ENCODE peak calls at places on chromosomes 7 and 10, in six cellular contexts. One of them, this sample, is unnamed.

GRCh38 chr10:14543904-14544210 is 213.1 kb upstream of the FRMD4A start:
- DNase-seq in progenitor cell of endocrine pancreas: no peak
- DNase-seq in effector CD4-positive, alpha-beta T cell: no peak
- DNase-seq in pancreas: no peak
- DNase-seq in ovary: no peak
- DNase-seq in stimulated activated CD8-positive, alpha-beta memory T cell treated with anti-CD3 and anti-CD28 coated beads, Interleukin-15, amount 100 ng/mL, for 24 hours: no peak
- DNase-seq in this sample: no peak

GRCh38 chr10:13397052-13397451 is 49.0 kb upstream of the SEPHS1 start:
- DNase-seq in pancreas: no peak
- DNase-seq in effector CD4-positive, alpha-beta T cell: no peak
- DNase-seq in stimulated activated CD8-positive, alpha-beta memory T cell treated with anti-CD3 and anti-CD28 coated beads, Interleukin-15, amount 100 ng/mL, for 24 hours: no peak
- DNase-seq in progenitor cell of endocrine pancreas: no peak
- DNase-seq in ovary: no peak
- DNase-seq in this sample: no peak

GRCh38 chr10:92847185-92847864 is 995 bp upstream of the EXOC6 start:
- DNase-seq in pancreas: no peak
- DNase-seq in progenitor cell of endocrine pancreas: no peak
- DNase-seq in stimulated activated CD8-positive, alpha-beta memory T cell treated with anti-CD3 and anti-CD28 coated beads, Interleukin-15, amount 100 ng/mL, for 24 hours: no peak
- DNase-seq in effector CD4-positive, alpha-beta T cell: no peak
- DNase-seq in ovary: no peak
- DNase-seq in this sample: no peak

GRCh38 chr10:44198780-44199097 is 186.2 kb downstream of the CXCL12 start:
- DNase-seq in stimulated activated CD8-positive, alpha-beta memory T cell treated with anti-CD3 and anti-CD28 coated beads, Interleukin-15, amount 100 ng/mL, for 24 hours: no peak
- DNase-seq in pancreas: no peak
- DNase-seq in effector CD4-positive, alpha-beta T cell: no peak
- DNase-seq in ovary: no peak
- DNase-seq in progenitor cell of endocrine pancreas: no peak
- DNase-seq in this sample: no peak

GRCh38 chr7:50867048-50867383 is 84.3 kb upstream of the GRB10 start:
- DNase-seq in progenitor cell of endocrine pancreas: no peak
- DNase-seq in stimulated activated CD8-positive, alpha-beta memory T cell treated with anti-CD3 and anti-CD28 coated beads, Interleukin-15, amount 100 ng/mL, for 24 hours: no peak
- DNase-seq in ovary: no peak
- DNase-seq in effector CD4-positive, alpha-beta T cell: no peak
- DNase-seq in pancreas: no peak
- DNase-seq in this sample: no peak

GRCh38 chr7:19401461-19401860 is 256.2 kb upstream of the FERD3L start:
- DNase-seq in pancreas: no peak
- DNase-seq in progenitor cell of endocrine pancreas: no peak
- DNase-seq in stimulated activated CD8-positive, alpha-beta memory T cell treated with anti-CD3 and anti-CD28 coated beads, Interleukin-15, amount 100 ng/mL, for 24 hours: no peak
- DNase-seq in effector CD4-positive, alpha-beta T cell: no peak
- DNase-seq in ovary: no peak
- DNase-seq in this sample: no peak

GRCh38 chr7:134891262-134892001 is 94.9 kb upstream of the AGBL3 start:
- DNase-seq in stimulated activated CD8-positive, alpha-beta memory T cell treated with anti-CD3 and anti-CD28 coated beads, Interleukin-15, amount 100 ng/mL, for 24 hours: no peak
- DNase-seq in progenitor cell of endocrine pancreas: peak
- DNase-seq in effector CD4-positive, alpha-beta T cell: no peak
- DNase-seq in ovary: peak
- DNase-seq in pancreas: peak
- DNase-seq in this sample: peak

GRCh38 chr10:119346063-119346835 is 138.9 kb downstream of the GRK5 start:
- DNase-seq in pancreas: no peak
- DNase-seq in ovary: no peak
- DNase-seq in stimulated activated CD8-positive, alpha-beta memory T cell treated with anti-CD3 and anti-CD28 coated beads, Interleukin-15, amount 100 ng/mL, for 24 hours: no peak
- DNase-seq in effector CD4-positive, alpha-beta T cell: no peak
- DNase-seq in progenitor cell of endocrine pancreas: no peak
- DNase-seq in this sample: no peak

GRCh38 chr10:124035928-124036558 is 57.4 kb downstream of the CHST15 start:
- DNase-seq in stimulated activated CD8-positive, alpha-beta memory T cell treated with anti-CD3 and anti-CD28 coated beads, Interleukin-15, amount 100 ng/mL, for 24 hours: no peak
- DNase-seq in pancreas: no peak
- DNase-seq in ovary: peak
- DNase-seq in effector CD4-positive, alpha-beta T cell: no peak
- DNase-seq in progenitor cell of endocrine pancreas: peak
- DNase-seq in this sample: no peak

GRCh38 chr7:158402471-158402870 is 185.2 kb downstream of the PTPRN2 start:
- DNase-seq in effector CD4-positive, alpha-beta T cell: no peak
- DNase-seq in progenitor cell of endocrine pancreas: no peak
- DNase-seq in stimulated activated CD8-positive, alpha-beta memory T cell treated with anti-CD3 and anti-CD28 coated beads, Interleukin-15, amount 100 ng/mL, for 24 hours: no peak
- DNase-seq in pancreas: no peak
- DNase-seq in ovary: no peak
- DNase-seq in this sample: no peak

GRCh38 chr10:119007211-119007574 is 22.3 kb upstream of the NANOS1 start:
- DNase-seq in ovary: no peak
- DNase-seq in effector CD4-positive, alpha-beta T cell: no peak
- DNase-seq in pancreas: no peak
- DNase-seq in stimulated activated CD8-positive, alpha-beta memory T cell treated with anti-CD3 and anti-CD28 coated beads, Interleukin-15, amount 100 ng/mL, for 24 hours: no peak
- DNase-seq in progenitor cell of endocrine pancreas: no peak
- DNase-seq in this sample: no peak

GRCh38 chr10:103645141-103646054 is 151.9 kb downstream of the NEURL1 start:
- DNase-seq in progenitor cell of endocrine pancreas: no peak
- DNase-seq in stimulated activated CD8-positive, alpha-beta memory T cell treated with anti-CD3 and anti-CD28 coated beads, Interleukin-15, amount 100 ng/mL, for 24 hours: no peak
- DNase-seq in effector CD4-positive, alpha-beta T cell: no peak
- DNase-seq in ovary: peak
- DNase-seq in pancreas: peak
- DNase-seq in this sample: no peak

GRCh38 chr7:126569402-126569801 is 683.3 kb downstream of the GRM8 start:
- DNase-seq in progenitor cell of endocrine pancreas: no peak
- DNase-seq in pancreas: no peak
- DNase-seq in ovary: no peak
- DNase-seq in effector CD4-positive, alpha-beta T cell: no peak
- DNase-seq in stimulated activated CD8-positive, alpha-beta memory T cell treated with anti-CD3 and anti-CD28 coated beads, Interleukin-15, amount 100 ng/mL, for 24 hours: no peak
- DNase-seq in this sample: no peak

GRCh38 chr7:73526892-73527821 is 5.1 kb upstream of the BAZ1B start:
- DNase-seq in ovary: no peak
- DNase-seq in pancreas: peak
- DNase-seq in stimulated activated CD8-positive, alpha-beta memory T cell treated with anti-CD3 and anti-CD28 coated beads, Interleukin-15, amount 100 ng/mL, for 24 hours: no peak
- DNase-seq in progenitor cell of endocrine pancreas: no peak
- DNase-seq in effector CD4-positive, alpha-beta T cell: no peak
- DNase-seq in this sample: no peak

GRCh38 chr7:919114-919442 is 35.4 kb downstream of the ADAP1 start:
- DNase-seq in pancreas: peak
- DNase-seq in stimulated activated CD8-positive, alpha-beta memory T cell treated with anti-CD3 and anti-CD28 coated beads, Interleukin-15, amount 100 ng/mL, for 24 hours: no peak
- DNase-seq in ovary: peak
- DNase-seq in progenitor cell of endocrine pancreas: no peak
- DNase-seq in effector CD4-positive, alpha-beta T cell: peak
- DNase-seq in this sample: peak

GRCh38 chr7:73482746-73483145 is 39.3 kb downstream of the BAZ1B start:
- DNase-seq in ovary: no peak
- DNase-seq in stimulated activated CD8-positive, alpha-beta memory T cell treated with anti-CD3 and anti-CD28 coated beads, Interleukin-15, amount 100 ng/mL, for 24 hours: no peak
- DNase-seq in progenitor cell of endocrine pancreas: no peak
- DNase-seq in pancreas: no peak
- DNase-seq in effector CD4-positive, alpha-beta T cell: no peak
- DNase-seq in this sample: no peak

GRCh38 chr7:18753972-18754610 is 258.5 kb downstream of the HDAC9 start:
- DNase-seq in ovary: no peak
- DNase-seq in stimulated activated CD8-positive, alpha-beta memory T cell treated with anti-CD3 and anti-CD28 coated beads, Interleukin-15, amount 100 ng/mL, for 24 hours: no peak
- DNase-seq in progenitor cell of endocrine pancreas: no peak
- DNase-seq in effector CD4-positive, alpha-beta T cell: no peak
- DNase-seq in pancreas: no peak
- DNase-seq in this sample: no peak

This sample was measured in mesothelial cell of epicardium.